ENCODE peak calls at places on chromosomes 16 and 17, in six cellular contexts. A is adrenal gland; U is endodermal cell; W is transverse colon; T is lung; X is CD4-positive, CD25-positive, alpha-beta regulatory T cell. B is an unnamed sample.

GRCh38 chr17:32350662-32351418 is 883 bp downstream of the ZNF207 start:
- DNase-seq in U (no peak), W (peak; percentile 33), T (peak; percentile 56), A (peak; percentile 68), X (peak; percentile 58), B (peak; percentile 82)

GRCh38 chr16:81136331-81137011 is 40.3 kb upstream of the GCSH start:
- DNase-seq in W (no peak), U (no peak), X (no peak), T (no peak), A (no peak), B (no peak)

GRCh38 chr16:7013990-7014389 is 318.7 kb upstream of the RBFOX1 start:
- DNase-seq in W (no peak), U (no peak), X (no peak), T (no peak), A (no peak), B (peak; percentile 7)

GRCh38 chr17:19464033-19465026 is 53.3 kb downstream of the RNF112 start:
- DNase-seq in X (no peak), W (no peak), T (no peak), A (peak; percentile 64), U (peak; percentile 47), B (no peak)

GRCh38 chr16:73253922-73254480 is 206.1 kb upstream of the ZFHX3 start:
- DNase-seq in W (no peak), T (no peak), A (no peak), U (peak; percentile 57), X (no peak), B (no peak)

GRCh38 chr17:47703191-47703591 is 9.2 kb downstream of the TBKBP1 start:
- DNase-seq in A (no peak), W (peak; percentile 27), U (no peak), X (peak; percentile 43), T (no peak), B (no peak)

GRCh38 chr17:16439303-16439791 is 24.0 kb downstream of the TRPV2 start:
- DNase-seq in A (peak; percentile 57), T (no peak), X (peak; percentile 44), W (no peak), U (no peak), B (peak; percentile 42)

GRCh38 chr16:67305216-67306071 is 21.1 kb downstream of the KCTD19 start:
- DNase-seq in W (no peak), A (no peak), T (no peak), X (no peak), U (no peak), B (no peak)

GRCh38 chr17:42178817-42179216 is 2.1 kb downstream of the KCNH4 start:
- DNase-seq in W (no peak), T (no peak), A (no peak), X (no peak), U (no peak), B (no peak)

GRCh38 chr17:66115246-66115645 is 76.7 kb downstream of the CEP112 start:
- DNase-seq in X (no peak), A (no peak), W (no peak), U (no peak), T (no peak), B (peak; percentile 14)

GRCh38 chr16:67154578-67155304 is 3.9 kb upstream of the B3GNT9 start:
- DNase-seq in A (no peak), U (peak; percentile 69), T (no peak), X (no peak), W (no peak), B (no peak)

GRCh38 chr17:46851029-46851741 is at the start of gene WNT9B:
- DNase-seq in W (peak; percentile 75), X (no peak), A (peak; percentile 20), T (no peak), U (peak; percentile 95), B (no peak)

GRCh38 chr16:85622683-85623082 is 9.6 kb downstream of the GSE1 start:
- DNase-seq in A (no peak), X (no peak), W (no peak), T (no peak), U (no peak), B (no peak)

GRCh38 chr17:31224366-31224765 is 72.7 kb downstream of the OMG start:
- DNase-seq in W (no peak), A (no peak), U (no peak), X (no peak), T (no peak), B (no peak)

GRCh38 chr16:10182186-10182683 is at the start of gene GRIN2A:
- DNase-seq in A (no peak), U (no peak), W (no peak), X (no peak), T (no peak), B (no peak)
- H3K4me3 ChIP-seq in A (peak within 1 kb of the TSS; percentile 34), U (peak within 1 kb of the TSS; percentile 80), W (peak within 1 kb of the TSS; percentile 15), X (no peak within 1 kb of the TSS), T (no peak within 1 kb of the TSS), B (no peak within 1 kb of the TSS)

GRCh38 chr16:60776311-60776710 is 1259.9 kb downstream of the CDH8 start:
- DNase-seq in A (no peak), U (no peak), T (no peak), X (no peak), W (no peak), B (no peak)
- H3K4me3 ChIP-seq in A (no peak overlapping the region), U (no peak overlapping the region), T (no peak overlapping the region), X (no peak overlapping the region), W (no peak overlapping the region), B (no peak overlapping the region)

DNA sequence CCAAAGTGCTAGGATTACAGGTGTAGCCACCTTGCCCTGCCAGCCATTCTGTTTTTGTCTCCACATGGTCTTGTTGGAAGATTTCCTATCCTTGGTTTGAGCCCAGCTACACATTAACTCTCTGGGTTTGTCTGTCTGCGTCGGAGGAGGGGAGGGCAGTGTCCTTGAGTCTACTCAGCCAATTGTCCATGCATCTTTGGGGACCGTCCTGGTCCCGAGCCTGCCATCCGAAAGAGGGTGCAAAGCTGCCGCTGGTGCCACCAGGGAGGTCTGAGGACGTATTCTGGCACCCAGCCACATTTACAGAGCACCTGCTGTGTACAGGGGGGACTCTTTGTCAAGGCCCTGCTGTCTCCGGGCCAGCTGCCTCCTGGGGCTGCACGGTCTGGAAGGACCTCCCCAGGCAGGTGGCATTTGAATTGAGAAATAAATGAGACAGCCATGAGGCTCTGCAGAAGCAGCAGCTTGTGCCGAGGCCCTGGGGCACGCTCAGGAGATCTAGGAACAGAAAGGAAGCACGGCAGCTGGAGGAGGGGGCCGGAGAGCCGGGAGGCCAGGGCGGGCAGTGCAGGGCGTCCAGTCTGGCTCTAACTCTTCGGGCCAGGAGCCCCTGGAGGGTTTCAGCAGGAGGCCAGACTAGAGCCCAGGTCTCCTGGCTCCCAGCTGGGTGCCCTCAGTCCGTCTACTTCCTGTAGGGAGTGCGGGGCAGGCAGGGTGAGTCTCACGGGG is 1.5 kb downstream of the CYBA start:
- DNase-seq in T (no peak), X (no peak), W (peak; percentile 41), A (no peak), U (no peak), B (no peak)
- H3K4me3 ChIP-seq in T (peak overlapping the region; percentile 55), X (peak overlapping the region; percentile 19), W (peak overlapping the region; percentile 65), A (peak overlapping the region; percentile 69), U (peak overlapping the region; percentile 90), B (peak overlapping the region; percentile 67)

DNA sequence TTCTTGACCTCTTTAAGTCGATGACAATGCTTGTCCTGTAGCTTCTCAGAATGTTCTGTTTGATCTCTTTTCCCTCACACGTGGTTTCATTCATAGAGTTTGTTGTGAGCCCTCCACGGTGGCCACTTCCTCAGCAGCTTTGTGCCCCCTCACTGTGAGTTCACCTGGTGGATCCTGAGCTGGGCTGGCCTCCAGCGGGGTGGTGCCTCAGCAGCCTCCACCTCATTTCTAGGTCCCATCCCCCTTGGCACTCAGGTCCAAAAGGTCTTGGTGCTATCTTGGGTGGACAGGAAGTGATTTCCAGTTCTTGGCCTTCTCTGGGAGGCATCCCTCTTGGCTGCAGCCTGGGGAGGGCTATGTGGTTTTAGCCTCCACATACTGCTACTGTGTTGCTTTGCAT is 203.2 kb upstream of the WSCD1 start:
- DNase-seq in X (no peak), U (no peak), A (no peak), T (no peak), W (no peak), B (no peak)
- H3K4me3 ChIP-seq in X (no peak overlapping the region), U (no peak overlapping the region), A (no peak overlapping the region), T (no peak overlapping the region), W (no peak overlapping the region), B (no peak overlapping the region)

GRCh38 chr17:81863833-81864768 is 3.8 kb upstream of the P4HB start:
- DNase-seq in T (no peak), A (no peak), U (peak; percentile 83), W (no peak), X (no peak), B (no peak)
- H3K4me3 ChIP-seq in T (no peak overlapping the region), A (no peak overlapping the region), U (no peak overlapping the region), W (no peak overlapping the region), X (no peak overlapping the region), B (no peak overlapping the region)

GRCh38 chr16:62965831-62966230 is 929.6 kb upstream of the CDH8 start:
- DNase-seq in U (no peak), X (no peak), T (no peak), W (no peak), A (no peak), B (no peak)
- H3K4me3 ChIP-seq in U (no peak overlapping the region), X (no peak overlapping the region), T (no peak overlapping the region), W (no peak overlapping the region), A (no peak overlapping the region), B (no peak overlapping the region)

B was measured in fibroblast of pulmonary artery.